ENCODE peak calls at places on chromosome 14, in nine cellular contexts. L, Y, B, A, H, O, D, S and W are unnamed samples.

GRCh38 chr14:89479802-89480201 is 62.8 kb upstream of the FOXN3 start:
- DNase-seq in L (no peak), Y (peak), B (no peak), A (peak), H (no peak), O (no peak), D (no peak), S (no peak), W (peak)

GRCh38 chr14:78700236-78700635 is 530.1 kb downstream of the NRXN3 start:
- DNase-seq in L (no peak), Y (no peak), B (no peak), A (no peak), H (no peak), O (no peak), D (no peak), S (no peak), W (no peak)

GRCh38 chr14:34781242-34781641 is 66.8 kb upstream of the CFL2 start:
- DNase-seq in L (no peak), Y (peak), B (no peak), A (peak), H (no peak), O (no peak), D (no peak), S (no peak), W (no peak)

GRCh38 chr14:96162741-96163140 is 41.9 kb upstream of the BDKRB2 start:
- DNase-seq in L (no peak), Y (peak), B (no peak), A (no peak), H (no peak), O (no peak), D (no peak), S (no peak), W (no peak)

GRCh38 chr14:59020382-59020781 is 168.1 kb upstream of the DAAM1 start:
- DNase-seq in L (no peak), Y (peak), B (no peak), A (peak), H (no peak), O (no peak), D (peak), S (no peak), W (no peak)

GRCh38 chr14:93748208-93749080 is 39.8 kb downstream of the PRIMA1 start:
- DNase-seq in L (no peak), Y (no peak), B (no peak), A (no peak), H (peak), O (no peak), D (no peak), S (no peak), W (no peak)

GRCh38 chr14:93716410-93717221 is 71.7 kb downstream of the PRIMA1 start:
- DNase-seq in L (no peak), Y (no peak), B (no peak), A (no peak), H (no peak), O (no peak), D (no peak), S (no peak), W (no peak)

GRCh38 chr14:21042918-21043317 is 756 bp downstream of the RNASE7 start:
- DNase-seq in L (no peak), Y (no peak), B (no peak), A (no peak), H (no peak), O (no peak), D (no peak), S (no peak), W (no peak)

GRCh38 chr14:71588028-71588427 is 344.2 kb upstream of the RGS6 start:
- DNase-seq in L (no peak), Y (peak), B (no peak), A (no peak), H (no peak), O (no peak), D (no peak), S (no peak), W (no peak)

GRCh38 chr14:78848234-78848820 is 678.2 kb downstream of the NRXN3 start:
- DNase-seq in L (peak), Y (peak), B (peak), A (peak), H (no peak), O (peak), D (peak), S (no peak), W (no peak)

GRCh38 chr14:22095845-22096510 is 422.4 kb upstream of the OR4E1 start:
- DNase-seq in L (no peak), Y (no peak), B (no peak), A (no peak), H (no peak), O (no peak), D (no peak), S (peak), W (no peak)

GRCh38 chr14:22070119-22070982 is 396.7 kb upstream of the OR4E1 start:
- DNase-seq in L (no peak), Y (no peak), B (peak), A (no peak), H (peak), O (no peak), D (peak), S (peak), W (no peak)

GRCh38 chr14:104138098-104138890 is at the start of gene KIF26A:
- DNase-seq in L (peak), Y (no peak), B (peak), A (peak), H (peak), O (peak), D (peak), S (peak), W (no peak)

GRCh38 chr14:30252151-30252550 is 306.8 kb upstream of the G2E3 start:
- DNase-seq in L (no peak), Y (no peak), B (no peak), A (no peak), H (no peak), O (no peak), D (peak), S (no peak), W (no peak)

GRCh38 chr14:94485944-94486841 is 10.2 kb upstream of the SERPINA9 start:
- DNase-seq in L (peak), Y (peak), B (peak), A (peak), H (peak), O (peak), D (peak), S (peak), W (no peak)

GRCh38 chr14:81402123-81402495 is 2.0 kb upstream of the STON2 start:
- DNase-seq in L (no peak), Y (no peak), B (no peak), A (peak), H (no peak), O (no peak), D (no peak), S (no peak), W (no peak)

GRCh38 chr14:101033006-101033405 is 129.5 kb upstream of the RTL1 start:
- DNase-seq in L (no peak), Y (no peak), B (peak), A (no peak), H (peak), O (no peak), D (no peak), S (no peak), W (peak)

GRCh38 chr14:77158175-77158908 is 16.8 kb upstream of the ZDHHC22 start:
- DNase-seq in L (peak), Y (peak), B (peak), A (peak), H (peak), O (no peak), D (peak), S (no peak), W (no peak)

GRCh38 chr14:53528114-53528513 is 375.0 kb upstream of the DDHD1 start:
- DNase-seq in L (no peak), Y (peak), B (no peak), A (peak), H (no peak), O (no peak), D (no peak), S (no peak), W (no peak)

GRCh38 chr14:79278798-79279644 is 932.3 kb downstream of the DIO2 start:
- DNase-seq in L (peak), Y (peak), B (peak), A (peak), H (peak), O (peak), D (peak), S (no peak), W (no peak)

GRCh38 chr14:39060818-39061437 is 42.1 kb downstream of the SEC23A start:
- DNase-seq in L (no peak), Y (no peak), B (no peak), A (no peak), H (no peak), O (no peak), D (no peak), S (no peak), W (no peak)

GRCh38 chr14:99752486-99753121 is 40.6 kb upstream of the EML1 start:
- DNase-seq in L (no peak), Y (peak), B (no peak), A (peak), H (peak), O (no peak), D (no peak), S (no peak), W (no peak)

GRCh38 chr14:89443002-89443660 is 26.1 kb upstream of the FOXN3 start:
- DNase-seq in L (no peak), Y (peak), B (no peak), A (no peak), H (no peak), O (no peak), D (no peak), S (no peak), W (no peak)

GRCh38 chr14:29925736-29926135 is 1.9 kb downstream of the PRKD1 start:
- DNase-seq in L (no peak), Y (peak), B (no peak), A (no peak), H (no peak), O (no peak), D (no peak), S (no peak), W (no peak)

GRCh38 chr14:62098357-62098756 is 336.1 kb downstream of the SNAPC1 start:
- DNase-seq in L (no peak), Y (no peak), B (no peak), A (no peak), H (no peak), O (no peak), D (no peak), S (no peak), W (no peak)

GRCh38 chr14:58517592-58517991 is 90.1 kb downstream of the KIAA0586 start:
- DNase-seq in L (no peak), Y (no peak), B (no peak), A (no peak), H (no peak), O (no peak), D (no peak), S (no peak), W (no peak)

GRCh38 chr14:23153891-23154796 is 29.3 kb downstream of the SLC7A8 start:
- DNase-seq in L (no peak), Y (no peak), B (peak), A (peak), H (peak), O (no peak), D (peak), S (no peak), W (no peak)

GRCh38 chr14:55579724-55580400 is at the start of gene KTN1:
- DNase-seq in L (peak), Y (peak), B (peak), A (peak), H (peak), O (peak), D (peak), S (peak), W (peak)

GRCh38 chr14:65650843-65651242 is 238.3 kb downstream of the FUT8 start:
- DNase-seq in L (no peak), Y (no peak), B (no peak), A (no peak), H (no peak), O (no peak), D (no peak), S (no peak), W (no peak)

GRCh38 chr14:100677152-100677924 is 49.4 kb upstream of the DLK1 start:
- DNase-seq in L (no peak), Y (no peak), B (no peak), A (peak), H (peak), O (no peak), D (no peak), S (no peak), W (no peak)

GRCh38 chr14:69818760-69819191 is 21.7 kb upstream of the SLC10A1 start:
- DNase-seq in L (peak), Y (peak), B (peak), A (peak), H (no peak), O (peak), D (peak), S (peak), W (no peak)

GRCh38 chr14:101705733-101706508 is 55.6 kb upstream of the PPP2R5C start:
- DNase-seq in L (no peak), Y (no peak), B (peak), A (peak), H (peak), O (no peak), D (peak), S (peak), W (peak)

GRCh38 chr14:30874999-30875787 is 834 bp downstream of the COCH start:
- DNase-seq in L (peak), Y (no peak), B (no peak), A (no peak), H (no peak), O (no peak), D (peak), S (no peak), W (no peak)

GRCh38 chr14:69059658-69060648 is 80.9 kb upstream of the ACTN1 start:
- DNase-seq in L (no peak), Y (peak), B (no peak), A (peak), H (no peak), O (peak), D (no peak), S (no peak), W (peak)

GRCh38 chr14:36099619-36100018 is 76.9 kb downstream of the PTCSC3 start:
- DNase-seq in L (no peak), Y (no peak), B (no peak), A (no peak), H (no peak), O (no peak), D (no peak), S (no peak), W (no peak)

GRCh38 chr14:64636208-64636979 is 67.8 kb upstream of the PLEKHG3 start:
- DNase-seq in L (peak), Y (peak), B (peak), A (peak), H (peak), O (peak), D (peak), S (peak), W (peak)

GRCh38 chr14:64639340-64639821 is 64.8 kb upstream of the PLEKHG3 start:
- DNase-seq in L (no peak), Y (peak), B (no peak), A (peak), H (no peak), O (no peak), D (peak), S (no peak), W (no peak)

GRCh38 chr14:64637735-64638473 is 66.3 kb upstream of the PLEKHG3 start:
- DNase-seq in L (no peak), Y (no peak), B (no peak), A (peak), H (no peak), O (no peak), D (no peak), S (no peak), W (no peak)

GRCh38 chr14:64638625-64639024 is 65.6 kb upstream of the PLEKHG3 start:
- DNase-seq in L (no peak), Y (no peak), B (no peak), A (no peak), H (no peak), O (no peak), D (no peak), S (no peak), W (no peak)

GRCh38 chr14:64636980-64637429 is 67.2 kb upstream of the PLEKHG3 start:
- DNase-seq in L (no peak), Y (no peak), B (no peak), A (no peak), H (no peak), O (no peak), D (no peak), S (no peak), W (no peak)
- TF ChIP-seq CTCF in L (peak), Y (no peak), B (no peak), A (no peak), H (peak), O (no peak), D (no peak), S (peak), W (peak)

GRCh38 chr14:85426068-85426935 is 103.6 kb upstream of the FLRT2 start:
- DNase-seq in L (no peak), Y (no peak), B (no peak), A (no peak), H (no peak), O (no peak), D (no peak), S (no peak), W (no peak)

GRCh38 chr14:85423889-85424288 is 106.1 kb upstream of the FLRT2 start:
- DNase-seq in L (no peak), Y (no peak), B (no peak), A (no peak), H (no peak), O (no peak), D (no peak), S (no peak), W (no peak)

GRCh38 chr14:85421166-85421877 is 108.6 kb upstream of the FLRT2 start:
- DNase-seq in L (no peak), Y (peak), B (no peak), A (peak), H (no peak), O (no peak), D (no peak), S (no peak), W (peak)

GRCh38 chr14:85428926-85429325 is 101.0 kb upstream of the FLRT2 start:
- DNase-seq in L (no peak), Y (peak), B (no peak), A (no peak), H (no peak), O (no peak), D (no peak), S (no peak), W (no peak)

DNA sequence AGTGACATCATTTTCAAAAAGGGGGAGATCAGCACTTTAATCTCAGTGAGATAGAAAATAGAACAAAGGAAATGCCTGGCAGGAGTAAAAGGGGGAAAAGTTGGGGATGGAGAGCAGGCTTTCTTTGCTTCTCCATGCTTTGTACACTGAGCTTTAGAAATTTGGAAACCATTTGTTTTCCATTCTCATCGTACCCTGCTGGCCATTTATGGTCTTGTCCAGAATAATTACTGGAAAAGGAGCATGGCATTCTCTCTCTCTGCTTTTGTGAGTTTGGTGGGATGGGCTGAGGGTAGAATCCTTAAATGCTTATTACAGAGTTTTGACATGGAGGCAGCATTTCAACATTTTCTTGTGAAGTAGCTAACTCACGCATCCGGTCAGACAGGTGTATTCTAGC is 104.4 kb upstream of the FLRT2 start:
- DNase-seq in L (no peak), Y (no peak), B (no peak), A (no peak), H (no peak), O (no peak), D (no peak), S (no peak), W (no peak)
- TF ChIP-seq CTCF in L (peak), Y (no peak), B (no peak), A (no peak), H (no peak), O (no peak), D (no peak), S (no peak), W (no peak)

DNA sequence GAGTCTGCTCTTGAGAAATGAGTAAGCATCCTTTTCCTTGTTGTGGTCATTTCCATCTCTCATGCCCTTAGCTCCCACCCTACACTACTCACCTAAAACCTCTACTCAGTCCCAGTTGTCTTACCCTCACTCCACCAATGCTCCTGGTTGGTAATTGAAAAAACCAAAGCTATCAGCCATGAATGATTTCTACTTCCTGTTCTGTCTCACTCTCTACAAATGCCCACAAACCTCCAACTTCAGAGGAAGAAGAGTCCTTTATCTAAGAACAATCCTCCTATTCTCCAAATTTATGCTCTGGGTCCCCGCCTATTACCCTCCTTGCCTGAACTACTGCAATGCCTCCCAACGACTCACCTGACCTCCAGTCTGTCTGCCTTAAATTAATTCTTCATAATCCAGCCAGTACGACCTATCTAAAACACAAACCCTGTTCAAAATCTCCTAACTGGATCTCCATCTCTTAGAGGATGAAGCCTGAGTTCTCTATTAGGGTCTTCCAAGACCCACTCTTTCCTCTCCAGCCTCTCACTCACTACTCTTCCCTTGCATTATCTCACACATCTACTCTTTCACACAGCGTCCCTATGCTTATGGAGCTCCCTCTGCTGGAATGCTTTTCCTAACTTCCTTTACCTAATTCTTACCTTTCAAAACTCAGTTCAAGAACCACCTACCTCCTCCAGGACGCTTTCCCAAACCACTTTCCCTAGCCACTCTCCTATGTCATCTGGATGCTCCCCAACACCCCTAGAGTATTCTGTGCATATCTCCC is 2.2 kb downstream of the DHRS1 start:
- DNase-seq in L (no peak), Y (peak), B (no peak), A (no peak), H (no peak), O (peak), D (peak), S (no peak), W (no peak)
- TF ChIP-seq CTCF in L (peak), Y (peak), B (peak), A (peak), H (peak), O (peak), D (peak), S (no peak), W (peak)

GRCh38 chr14:26138764-26139445 is 458.9 kb downstream of the NOVA1 start:
- DNase-seq in L (no peak), Y (no peak), B (no peak), A (peak), H (no peak), O (no peak), D (peak), S (no peak), W (no peak)
- TF ChIP-seq CTCF in L (no peak), Y (no peak), B (no peak), A (peak), H (no peak), O (no peak), D (no peak), S (no peak), W (no peak)